ENCODE peak calls at places on chromosomes 12 and 14, in eight cellular contexts. One of them, this sample, is unnamed.

GRCh38 chr14:106831322-106831720 is 1304.9 kb downstream of the TMEM121 start:
- DNase-seq in H9: no peak
- DNase-seq in neural crest cell: no peak
- DNase-seq in transverse colon: peak; percentile 66
- DNase-seq in tibial artery: no peak
- DNase-seq in HFFc6: no peak
- DNase-seq in MCF 10A: no peak
- DNase-seq in neural progenitor cell: no peak
- DNase-seq in this sample: no peak

GRCh38 chr12:116599285-116600122 is 40.3 kb downstream of the MAP1LC3B2 start:
- DNase-seq in tibial artery: peak; percentile 90
- DNase-seq in MCF 10A: peak; percentile 57
- DNase-seq in HFFc6: peak; percentile 66
- DNase-seq in neural progenitor cell: peak; percentile 86
- DNase-seq in transverse colon: peak; percentile 83
- DNase-seq in H9: peak; percentile 86
- DNase-seq in neural crest cell: peak; percentile 73
- DNase-seq in this sample: peak; percentile 78

GRCh38 chr12:76384560-76384959 is 36.3 kb upstream of the BBS10 start:
- DNase-seq in HFFc6: no peak
- DNase-seq in MCF 10A: no peak
- DNase-seq in tibial artery: no peak
- DNase-seq in neural progenitor cell: no peak
- DNase-seq in transverse colon: no peak
- DNase-seq in neural crest cell: no peak
- DNase-seq in H9: no peak
- DNase-seq in this sample: no peak

GRCh38 chr12:96445743-96446655 is 43.4 kb upstream of the CFAP54 start:
- DNase-seq in HFFc6: peak; percentile 95
- DNase-seq in neural progenitor cell: no peak
- DNase-seq in H9: no peak
- DNase-seq in tibial artery: no peak
- DNase-seq in MCF 10A: peak; percentile 56
- DNase-seq in transverse colon: peak; percentile 12
- DNase-seq in neural crest cell: no peak
- DNase-seq in this sample: no peak

GRCh38 chr12:50979369-50980052 is 27.2 kb downstream of the HIGD1C start:
- DNase-seq in transverse colon: no peak
- DNase-seq in H9: no peak
- DNase-seq in neural crest cell: no peak
- DNase-seq in neural progenitor cell: no peak
- DNase-seq in HFFc6: no peak
- DNase-seq in MCF 10A: no peak
- DNase-seq in tibial artery: no peak
- DNase-seq in this sample: no peak

GRCh38 chr12:29830391-29830790 is 46.6 kb upstream of the TMTC1 start:
- DNase-seq in MCF 10A: no peak
- DNase-seq in neural crest cell: no peak
- DNase-seq in H9: no peak
- DNase-seq in transverse colon: no peak
- DNase-seq in tibial artery: no peak
- DNase-seq in neural progenitor cell: no peak
- DNase-seq in HFFc6: no peak
- DNase-seq in this sample: no peak

GRCh38 chr14:76919431-76919810 is 93.2 kb downstream of the LRRC74A start:
- DNase-seq in HFFc6: no peak
- DNase-seq in transverse colon: no peak
- DNase-seq in neural crest cell: no peak
- DNase-seq in MCF 10A: no peak
- DNase-seq in tibial artery: no peak
- DNase-seq in neural progenitor cell: no peak
- DNase-seq in H9: no peak
- DNase-seq in this sample: no peak

GRCh38 chr12:1509703-1510395 is 84.5 kb downstream of the FBXL14 start:
- DNase-seq in H9: peak; percentile 28
- DNase-seq in neural progenitor cell: no peak
- DNase-seq in transverse colon: no peak
- DNase-seq in neural crest cell: no peak
- DNase-seq in HFFc6: no peak
- DNase-seq in tibial artery: peak; percentile 35
- DNase-seq in MCF 10A: no peak
- DNase-seq in this sample: no peak

GRCh38 chr14:68703093-68703492 is 89.8 kb downstream of the ZFP36L1 start:
- DNase-seq in H9: no peak
- DNase-seq in neural crest cell: no peak
- DNase-seq in transverse colon: no peak
- DNase-seq in HFFc6: peak; percentile 48
- DNase-seq in tibial artery: no peak
- DNase-seq in MCF 10A: peak; percentile 91
- DNase-seq in neural progenitor cell: no peak
- DNase-seq in this sample: no peak

GRCh38 chr14:24634158-24634557 is at the start of gene GZMB:
- DNase-seq in neural crest cell: no peak
- DNase-seq in MCF 10A: no peak
- DNase-seq in H9: no peak
- DNase-seq in tibial artery: no peak
- DNase-seq in HFFc6: no peak
- DNase-seq in transverse colon: peak; percentile 19
- DNase-seq in neural progenitor cell: no peak
- DNase-seq in this sample: no peak

GRCh38 chr12:116690016-116690709 is 47.7 kb downstream of the SPRING1 start:
- DNase-seq in transverse colon: no peak
- DNase-seq in HFFc6: no peak
- DNase-seq in tibial artery: no peak
- DNase-seq in neural progenitor cell: peak; percentile 31
- DNase-seq in neural crest cell: no peak
- DNase-seq in MCF 10A: no peak
- DNase-seq in H9: no peak
- DNase-seq in this sample: no peak

GRCh38 chr12:50014342-50014741 is 11.0 kb downstream of the RACGAP1 start:
- DNase-seq in HFFc6: no peak
- DNase-seq in tibial artery: no peak
- DNase-seq in neural crest cell: no peak
- DNase-seq in neural progenitor cell: no peak
- DNase-seq in transverse colon: no peak
- DNase-seq in MCF 10A: no peak
- DNase-seq in H9: no peak
- DNase-seq in this sample: no peak

GRCh38 chr12:130686511-130686981 is 29.6 kb downstream of the RIMBP2 start:
- DNase-seq in neural progenitor cell: peak; percentile 13
- DNase-seq in tibial artery: no peak
- DNase-seq in transverse colon: no peak
- DNase-seq in neural crest cell: no peak
- DNase-seq in MCF 10A: no peak
- DNase-seq in HFFc6: no peak
- DNase-seq in H9: no peak
- DNase-seq in this sample: no peak

GRCh38 chr12:47302111-47302597 is 222.4 kb upstream of the AMIGO2 start:
- DNase-seq in HFFc6: no peak
- DNase-seq in tibial artery: no peak
- DNase-seq in neural progenitor cell: no peak
- DNase-seq in neural crest cell: no peak
- DNase-seq in MCF 10A: no peak
- DNase-seq in transverse colon: no peak
- DNase-seq in H9: no peak
- DNase-seq in this sample: no peak

GRCh38 chr12:132270969-132271754 is 58.2 kb downstream of the GALNT9 start:
- DNase-seq in transverse colon: no peak
- DNase-seq in neural crest cell: no peak
- DNase-seq in MCF 10A: no peak
- DNase-seq in tibial artery: no peak
- DNase-seq in H9: no peak
- DNase-seq in neural progenitor cell: no peak
- DNase-seq in HFFc6: no peak
- DNase-seq in this sample: no peak

GRCh38 chr14:95496690-95497241 is 19.7 kb downstream of the SYNE3 start:
- DNase-seq in neural crest cell: no peak
- DNase-seq in MCF 10A: no peak
- DNase-seq in tibial artery: no peak
- DNase-seq in neural progenitor cell: no peak
- DNase-seq in HFFc6: no peak
- DNase-seq in transverse colon: no peak
- DNase-seq in H9: no peak
- DNase-seq in this sample: no peak

GRCh38 chr12:76020731-76021672 is 10.6 kb downstream of the PHLDA1 start:
- DNase-seq in MCF 10A: peak; percentile 90
- DNase-seq in neural crest cell: no peak
- DNase-seq in H9: no peak
- DNase-seq in transverse colon: peak; percentile 20
- DNase-seq in tibial artery: no peak
- DNase-seq in neural progenitor cell: no peak
- DNase-seq in HFFc6: peak; percentile 98
- DNase-seq in this sample: no peak

GRCh38 chr14:22010532-22011242 is 337.1 kb upstream of the OR4E1 start:
- DNase-seq in neural crest cell: no peak
- DNase-seq in MCF 10A: no peak
- DNase-seq in transverse colon: no peak
- DNase-seq in H9: no peak
- DNase-seq in neural progenitor cell: no peak
- DNase-seq in tibial artery: no peak
- DNase-seq in HFFc6: no peak
- DNase-seq in this sample: no peak

GRCh38 chr14:37057776-37058175 is 114.6 kb downstream of the SLC25A21 start:
- DNase-seq in neural crest cell: no peak
- DNase-seq in transverse colon: no peak
- DNase-seq in tibial artery: no peak
- DNase-seq in HFFc6: no peak
- DNase-seq in MCF 10A: no peak
- DNase-seq in H9: no peak
- DNase-seq in neural progenitor cell: no peak
- DNase-seq in this sample: no peak

GRCh38 chr12:106771425-106771824 is 3.1 kb upstream of the RIC8B start:
- DNase-seq in tibial artery: no peak
- DNase-seq in transverse colon: no peak
- DNase-seq in neural crest cell: no peak
- DNase-seq in neural progenitor cell: no peak
- DNase-seq in HFFc6: no peak
- DNase-seq in H9: no peak
- DNase-seq in MCF 10A: no peak
- DNase-seq in this sample: no peak

GRCh38 chr14:104650057-104650980 is 39.1 kb upstream of the INF2 start:
- DNase-seq in neural crest cell: peak; percentile 92
- DNase-seq in MCF 10A: peak; percentile 56
- DNase-seq in neural progenitor cell: peak; percentile 86
- DNase-seq in HFFc6: peak; percentile 11
- DNase-seq in tibial artery: peak; percentile 83
- DNase-seq in transverse colon: peak; percentile 71
- DNase-seq in H9: peak; percentile 78
- DNase-seq in this sample: peak; percentile 88

GRCh38 chr12:53221203-53222076 is 10.6 kb downstream of the RARG start:
- DNase-seq in MCF 10A: no peak
- DNase-seq in tibial artery: peak; percentile 89
- DNase-seq in HFFc6: no peak
- DNase-seq in transverse colon: peak; percentile 82
- DNase-seq in neural progenitor cell: peak; percentile 94
- DNase-seq in neural crest cell: peak; percentile 53
- DNase-seq in H9: peak; percentile 93
- DNase-seq in this sample: peak; percentile 71
- TF ChIP-seq CTCF in MCF 10A: no peak
- TF ChIP-seq CTCF in tibial artery: no peak
- TF ChIP-seq CTCF in HFFc6: peak; percentile 54
- TF ChIP-seq CTCF in transverse colon: peak; percentile 12
- TF ChIP-seq CTCF in neural progenitor cell: peak; percentile 56
- TF ChIP-seq CTCF in neural crest cell: peak; percentile 45
- TF ChIP-seq CTCF in H9: peak; percentile 43
- TF ChIP-seq CTCF in this sample: no peak

GRCh38 chr12:27566159-27566558 is 42.2 kb downstream of the PPFIBP1 start:
- DNase-seq in neural crest cell: no peak
- DNase-seq in MCF 10A: no peak
- DNase-seq in transverse colon: no peak
- DNase-seq in HFFc6: no peak
- DNase-seq in H9: no peak
- DNase-seq in tibial artery: no peak
- DNase-seq in neural progenitor cell: no peak
- DNase-seq in this sample: no peak
- TF ChIP-seq CTCF in neural crest cell: no peak
- TF ChIP-seq CTCF in MCF 10A: no peak
- TF ChIP-seq CTCF in transverse colon: no peak
- TF ChIP-seq CTCF in HFFc6: no peak
- TF ChIP-seq CTCF in H9: no peak
- TF ChIP-seq CTCF in tibial artery: no peak
- TF ChIP-seq CTCF in neural progenitor cell: no peak
- TF ChIP-seq CTCF in this sample: no peak

DNA sequence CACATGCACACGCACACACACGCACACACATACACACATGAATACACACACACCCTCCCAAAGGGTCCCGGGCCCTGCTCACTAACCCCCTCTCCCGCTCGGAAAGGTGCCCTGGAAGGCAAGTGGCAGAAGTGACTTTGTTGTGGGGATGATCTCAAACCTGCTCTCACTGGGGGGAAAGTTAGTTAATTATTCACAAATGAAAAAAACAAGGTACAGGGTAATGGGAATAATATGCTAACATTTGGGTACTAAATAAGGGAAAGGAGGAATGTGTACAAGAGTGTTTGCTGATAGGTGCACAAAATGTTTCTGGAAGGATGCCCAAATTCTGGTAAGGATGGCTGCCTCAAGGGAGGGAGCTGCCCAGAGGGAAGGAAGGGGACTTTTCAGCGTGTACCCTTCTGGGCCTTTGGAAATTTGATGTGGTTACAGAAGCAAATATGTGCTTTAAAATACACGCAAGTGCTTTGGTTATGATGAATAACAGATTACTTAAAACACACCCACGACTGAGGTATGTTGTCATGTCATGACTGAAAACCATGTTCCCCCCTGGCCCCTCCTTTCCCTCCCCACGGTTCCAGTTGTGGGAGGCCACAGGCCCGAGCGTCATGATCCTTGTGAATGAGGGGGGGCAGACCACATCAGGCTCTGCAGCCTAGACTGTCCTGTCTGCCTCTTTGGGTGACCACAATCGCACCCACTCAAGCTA is 43.3 kb upstream of the PLEKHG6 start:
- DNase-seq in neural crest cell: no peak
- DNase-seq in H9: no peak
- DNase-seq in HFFc6: no peak
- DNase-seq in MCF 10A: no peak
- DNase-seq in neural progenitor cell: no peak
- DNase-seq in transverse colon: no peak
- DNase-seq in tibial artery: no peak
- DNase-seq in this sample: no peak
- TF ChIP-seq CTCF in neural crest cell: no peak
- TF ChIP-seq CTCF in H9: peak; percentile 19
- TF ChIP-seq CTCF in HFFc6: no peak
- TF ChIP-seq CTCF in MCF 10A: no peak
- TF ChIP-seq CTCF in neural progenitor cell: no peak
- TF ChIP-seq CTCF in transverse colon: no peak
- TF ChIP-seq CTCF in tibial artery: no peak
- TF ChIP-seq CTCF in this sample: no peak

GRCh38 chr14:41280745-41281144 is 325.9 kb upstream of the LRFN5 start:
- DNase-seq in H9: no peak
- DNase-seq in neural crest cell: no peak
- DNase-seq in MCF 10A: peak; percentile 25
- DNase-seq in tibial artery: no peak
- DNase-seq in HFFc6: no peak
- DNase-seq in transverse colon: no peak
- DNase-seq in neural progenitor cell: peak; percentile 42
- DNase-seq in this sample: no peak

GRCh38 chr14:41289025-41289424 is 317.7 kb upstream of the LRFN5 start:
- DNase-seq in H9: peak; percentile 25
- DNase-seq in neural crest cell: no peak
- DNase-seq in neural progenitor cell: no peak
- DNase-seq in MCF 10A: no peak
- DNase-seq in transverse colon: no peak
- DNase-seq in tibial artery: no peak
- DNase-seq in HFFc6: no peak
- DNase-seq in this sample: no peak

GRCh38 chr14:41285193-41285748 is 321.4 kb upstream of the LRFN5 start:
- DNase-seq in tibial artery: no peak
- DNase-seq in MCF 10A: peak; percentile 70
- DNase-seq in neural crest cell: peak; percentile 60
- DNase-seq in neural progenitor cell: peak; percentile 60
- DNase-seq in transverse colon: no peak
- DNase-seq in HFFc6: no peak
- DNase-seq in H9: no peak
- DNase-seq in this sample: no peak
- TF ChIP-seq CTCF in tibial artery: no peak
- TF ChIP-seq CTCF in MCF 10A: no peak
- TF ChIP-seq CTCF in neural crest cell: no peak
- TF ChIP-seq CTCF in neural progenitor cell: no peak
- TF ChIP-seq CTCF in transverse colon: no peak
- TF ChIP-seq CTCF in HFFc6: no peak
- TF ChIP-seq CTCF in H9: no peak
- TF ChIP-seq CTCF in this sample: no peak

This sample was measured in glutamatergic neuron.